ENCODE peak calls at places on chromosomes 7 and 10, in four cellular contexts. O is mammary epithelial cell; M is CD8-positive, alpha-beta T cell; F is A549. W is an unnamed sample.

GRCh38 chr10:73591935-73592699 is 975 bp upstream of the USP54 start:
- DNase-seq in O (peak; percentile 73), M (no peak), F (peak; percentile 74), W (no peak)

GRCh38 chr10:29555091-29555745 is 79.6 kb downstream of the SVIL start:
- DNase-seq in O (peak; percentile 10), F (no peak), M (no peak), W (no peak)

GRCh38 chr10:91564508-91564907 is 68.4 kb downstream of the PPP1R3C start:
- DNase-seq in F (no peak), O (no peak), M (no peak), W (no peak)

GRCh38 chr7:21077602-21078001 is 290.9 kb upstream of the SP8 start:
- DNase-seq in M (no peak), O (no peak), F (no peak), W (no peak)

GRCh38 chr10:97138174-97138573 is 47.6 kb downstream of the SLIT1 start:
- DNase-seq in O (no peak), F (peak; percentile 58), M (no peak), W (no peak)

GRCh38 chr7:115889669-115889984 is 140.9 kb downstream of the TFEC start:
- DNase-seq in F (no peak), M (no peak), O (no peak), W (no peak)

GRCh38 chr10:129934196-129934925 is 29.7 kb downstream of the EBF3 start:
- DNase-seq in F (no peak), O (no peak), M (no peak), W (no peak)

GRCh38 chr7:13042605-13043236 is 355.3 kb downstream of the ARL4A start:
- DNase-seq in M (no peak), F (peak; percentile 34), O (peak; percentile 52), W (no peak)

DNA sequence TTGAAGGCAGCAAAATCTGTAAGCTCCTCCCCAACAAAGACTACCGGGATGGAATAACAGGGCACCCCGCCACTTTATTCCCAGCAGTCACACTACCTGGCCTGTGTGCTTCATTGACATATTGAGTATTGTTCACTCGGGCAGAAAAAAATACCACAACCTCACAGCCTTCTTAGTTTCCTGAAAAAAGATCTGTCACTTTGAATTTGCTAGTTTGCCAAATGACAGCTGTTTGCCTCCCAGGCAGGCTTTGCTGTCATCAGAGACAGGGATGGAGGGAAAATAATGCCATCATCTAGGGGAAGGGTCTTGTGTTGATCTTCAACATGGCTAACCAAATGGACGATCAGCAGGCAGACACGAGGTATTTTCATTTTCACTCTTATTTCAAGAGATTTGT is 26.9 kb downstream of the BMPER start:
- DNase-seq in F (no peak), O (no peak), M (no peak), W (no peak)
- H3K27ac ChIP-seq in F (peak overlapping the region; percentile 62), O (no peak overlapping the region), M (no peak overlapping the region), W (no peak overlapping the region)

GRCh38 chr7:50068026-50068425 is 25.0 kb downstream of the ZPBP start:
- DNase-seq in F (peak; percentile 13), M (no peak), O (peak; percentile 47), W (peak; percentile 12)
- H3K27ac ChIP-seq in F (no peak overlapping the region), M (no peak overlapping the region), O (no peak overlapping the region), W (no peak overlapping the region)

DNA sequence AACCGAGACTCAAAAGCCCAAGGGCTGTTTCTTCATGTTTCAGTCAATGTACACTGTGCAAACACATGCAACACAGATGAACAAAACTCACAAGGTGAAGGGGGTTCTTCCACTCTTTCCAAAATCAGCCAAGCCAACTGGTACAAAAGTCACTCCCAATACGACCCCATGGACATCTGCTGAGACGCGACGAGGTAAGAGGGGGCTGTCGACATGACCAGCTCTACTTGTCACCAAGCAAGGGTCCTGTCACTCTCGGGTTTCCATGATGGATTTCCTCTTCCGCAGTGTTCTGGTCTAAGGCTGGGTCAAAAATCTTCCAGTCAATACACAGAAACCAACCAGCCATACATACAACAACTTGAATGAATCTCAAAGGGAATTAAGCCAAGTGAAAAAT is 37.8 kb downstream of the CTBP2 start:
- DNase-seq in O (no peak), F (no peak), M (no peak), W (no peak)
- H3K27ac ChIP-seq in O (peak overlapping the region; percentile 98), F (peak overlapping the region; percentile 81), M (no peak overlapping the region), W (no peak overlapping the region)

GRCh38 chr7:154776350-154776749 is 226.6 kb downstream of the PAXIP1 start:
- DNase-seq in M (no peak), F (no peak), O (no peak), W (no peak)
- H3K27ac ChIP-seq in M (no peak overlapping the region), F (no peak overlapping the region), O (no peak overlapping the region), W (no peak overlapping the region)

GRCh38 chr10:120702032-120702431 is 149.1 kb upstream of the WDR11 start:
- DNase-seq in O (no peak), F (no peak), M (no peak), W (no peak)
- H3K27ac ChIP-seq in O (no peak overlapping the region), F (no peak overlapping the region), M (no peak overlapping the region), W (no peak overlapping the region)

W was measured in epithelial cell of prostate.